ENCODE peak calls at places on chromosomes 5 and 9, in seven cellular contexts. One of them, this sample, is unnamed. For H3K4me1, the result is how much of the 10 kb centered on the place peaks cover.

GRCh38 chr5:122924719-122925395 is 79.4 kb downstream of the SNX24 start:
- ATAC-seq in HCT116: no peak
- ATAC-seq in Panc1: no peak
- ATAC-seq in gastrocnemius medialis: no peak
- ATAC-seq in heart right ventricle: no peak
- ATAC-seq in IMR-90: no peak
- ATAC-seq in pancreas: no peak
- ATAC-seq in this sample: no peak

GRCh38 chr5:78519198-78519941 is 129.2 kb downstream of the LHFPL2 start:
- ATAC-seq in HCT116: peak
- ATAC-seq in Panc1: peak
- ATAC-seq in gastrocnemius medialis: no peak
- ATAC-seq in heart right ventricle: no peak
- ATAC-seq in IMR-90: peak
- ATAC-seq in pancreas: peak
- ATAC-seq in this sample: no peak

GRCh38 chr9:110977259-110977709 is 61.0 kb downstream of the LPAR1 start:
- ATAC-seq in HCT116: peak
- ATAC-seq in Panc1: no peak
- ATAC-seq in gastrocnemius medialis: peak
- ATAC-seq in heart right ventricle: no peak
- ATAC-seq in IMR-90: peak
- ATAC-seq in pancreas: peak
- ATAC-seq in this sample: peak

GRCh38 chr9:107638922-107639321 is 149.4 kb upstream of the KLF4 start:
- ATAC-seq in HCT116: no peak
- ATAC-seq in Panc1: no peak
- ATAC-seq in gastrocnemius medialis: peak
- ATAC-seq in heart right ventricle: peak
- ATAC-seq in IMR-90: no peak
- ATAC-seq in pancreas: peak
- ATAC-seq in this sample: peak

GRCh38 chr5:12911156-12911555 is 1006.9 kb upstream of the CTNND2 start:
- ATAC-seq in HCT116: no peak
- ATAC-seq in Panc1: no peak
- ATAC-seq in gastrocnemius medialis: no peak
- ATAC-seq in heart right ventricle: no peak
- ATAC-seq in IMR-90: no peak
- ATAC-seq in pancreas: no peak
- ATAC-seq in this sample: no peak

GRCh38 chr5:10009802-10010201 is 239.9 kb downstream of the ATPSCKMT start:
- ATAC-seq in HCT116: no peak
- ATAC-seq in Panc1: no peak
- ATAC-seq in gastrocnemius medialis: no peak
- ATAC-seq in heart right ventricle: no peak
- ATAC-seq in IMR-90: no peak
- ATAC-seq in pancreas: no peak
- ATAC-seq in this sample: no peak

GRCh38 chr9:69178583-69179011 is 4.5 kb downstream of the TJP2 start:
- ATAC-seq in HCT116: peak
- ATAC-seq in Panc1: peak
- ATAC-seq in gastrocnemius medialis: no peak
- ATAC-seq in heart right ventricle: no peak
- ATAC-seq in IMR-90: no peak
- ATAC-seq in pancreas: peak
- ATAC-seq in this sample: no peak

GRCh38 chr5:139458580-139459407 is 3.7 kb downstream of the ECSCR start:
- ATAC-seq in HCT116: no peak
- ATAC-seq in Panc1: peak
- ATAC-seq in gastrocnemius medialis: no peak
- ATAC-seq in heart right ventricle: peak
- ATAC-seq in IMR-90: peak
- ATAC-seq in pancreas: peak
- ATAC-seq in this sample: no peak

GRCh38 chr5:57383093-57383861 is 99.3 kb downstream of the ACTBL2 start:
- ATAC-seq in HCT116: peak
- ATAC-seq in Panc1: peak
- ATAC-seq in gastrocnemius medialis: no peak
- ATAC-seq in heart right ventricle: peak
- ATAC-seq in IMR-90: peak
- ATAC-seq in pancreas: peak
- ATAC-seq in this sample: peak

GRCh38 chr5:98787131-98787719 is 13.8 kb downstream of the RGMB start:
- ATAC-seq in HCT116: no peak
- ATAC-seq in Panc1: peak
- ATAC-seq in gastrocnemius medialis: peak
- ATAC-seq in heart right ventricle: peak
- ATAC-seq in IMR-90: no peak
- ATAC-seq in pancreas: peak
- ATAC-seq in this sample: no peak

GRCh38 chr5:55897905-55898304 is 46.7 kb downstream of the IL31RA start:
- ATAC-seq in HCT116: no peak
- ATAC-seq in Panc1: no peak
- ATAC-seq in gastrocnemius medialis: peak
- ATAC-seq in heart right ventricle: peak
- ATAC-seq in IMR-90: peak
- ATAC-seq in pancreas: peak
- ATAC-seq in this sample: peak

GRCh38 chr5:132775439-132776076 is 1.5 kb downstream of the SEPTIN8 start:
- ATAC-seq in HCT116: no peak
- ATAC-seq in Panc1: no peak
- ATAC-seq in gastrocnemius medialis: no peak
- ATAC-seq in heart right ventricle: no peak
- ATAC-seq in IMR-90: no peak
- ATAC-seq in pancreas: peak
- ATAC-seq in this sample: no peak

GRCh38 chr5:50667653-50668403 is 1.4 kb downstream of the PARP8 start:
- ATAC-seq in HCT116: peak
- ATAC-seq in Panc1: peak
- ATAC-seq in gastrocnemius medialis: no peak
- ATAC-seq in heart right ventricle: peak
- ATAC-seq in IMR-90: peak
- ATAC-seq in pancreas: peak
- ATAC-seq in this sample: peak

GRCh38 chr5:38968665-38969064 is 105.5 kb downstream of the RICTOR start:
- ATAC-seq in HCT116: no peak
- ATAC-seq in Panc1: no peak
- ATAC-seq in gastrocnemius medialis: no peak
- ATAC-seq in heart right ventricle: no peak
- ATAC-seq in IMR-90: no peak
- ATAC-seq in pancreas: no peak
- ATAC-seq in this sample: no peak

GRCh38 chr5:45623855-45624254 is 72.3 kb downstream of the HCN1 start:
- ATAC-seq in HCT116: no peak
- ATAC-seq in Panc1: no peak
- ATAC-seq in gastrocnemius medialis: no peak
- ATAC-seq in heart right ventricle: no peak
- ATAC-seq in IMR-90: no peak
- ATAC-seq in pancreas: peak
- ATAC-seq in this sample: no peak

GRCh38 chr9:21414220-21414940 is 5.5 kb downstream of the IFNA8 start:
- ATAC-seq in HCT116: no peak
- ATAC-seq in Panc1: no peak
- ATAC-seq in gastrocnemius medialis: no peak
- ATAC-seq in heart right ventricle: no peak
- ATAC-seq in IMR-90: no peak
- ATAC-seq in pancreas: no peak
- ATAC-seq in this sample: no peak

GRCh38 chr5:177620560-177620959 is 20.6 kb downstream of the B4GALT7 start:
- ATAC-seq in HCT116: no peak
- ATAC-seq in Panc1: no peak
- ATAC-seq in gastrocnemius medialis: no peak
- ATAC-seq in heart right ventricle: peak
- ATAC-seq in IMR-90: no peak
- ATAC-seq in pancreas: no peak
- ATAC-seq in this sample: no peak

GRCh38 chr5:155738616-155739015 is 588.3 kb upstream of the SGCD start:
- ATAC-seq in HCT116: no peak
- ATAC-seq in Panc1: no peak
- ATAC-seq in gastrocnemius medialis: no peak
- ATAC-seq in heart right ventricle: no peak
- ATAC-seq in IMR-90: no peak
- ATAC-seq in pancreas: no peak
- ATAC-seq in this sample: no peak

GRCh38 chr9:4734150-4734549 is 6.9 kb downstream of the AK3 start:
- ATAC-seq in HCT116: peak
- ATAC-seq in Panc1: no peak
- ATAC-seq in gastrocnemius medialis: no peak
- ATAC-seq in heart right ventricle: no peak
- ATAC-seq in IMR-90: no peak
- ATAC-seq in pancreas: no peak
- ATAC-seq in this sample: no peak

GRCh38 chr5:173925449-173926071 is 37.4 kb downstream of the CPEB4 start:
- ATAC-seq in HCT116: peak
- ATAC-seq in Panc1: no peak
- ATAC-seq in gastrocnemius medialis: no peak
- ATAC-seq in heart right ventricle: no peak
- ATAC-seq in IMR-90: peak
- ATAC-seq in pancreas: peak
- ATAC-seq in this sample: no peak
- H3K4me1 ChIP-seq in HCT116: under half
- H3K4me1 ChIP-seq in Panc1: under half
- H3K4me1 ChIP-seq in gastrocnemius medialis: half or more
- H3K4me1 ChIP-seq in heart right ventricle: half or more
- H3K4me1 ChIP-seq in IMR-90: under half
- H3K4me1 ChIP-seq in pancreas: under half
- H3K4me1 ChIP-seq in this sample: half or more

GRCh38 chr9:6781476-6781875 is 23.7 kb downstream of the KDM4C start:
- ATAC-seq in HCT116: no peak
- ATAC-seq in Panc1: no peak
- ATAC-seq in gastrocnemius medialis: no peak
- ATAC-seq in heart right ventricle: no peak
- ATAC-seq in IMR-90: no peak
- ATAC-seq in pancreas: no peak
- ATAC-seq in this sample: no peak
- H3K4me1 ChIP-seq in HCT116: under half
- H3K4me1 ChIP-seq in Panc1: under half
- H3K4me1 ChIP-seq in gastrocnemius medialis: under half
- H3K4me1 ChIP-seq in heart right ventricle: under half
- H3K4me1 ChIP-seq in IMR-90: under half
- H3K4me1 ChIP-seq in pancreas: under half
- H3K4me1 ChIP-seq in this sample: half or more

GRCh38 chr5:1639757-1640156 is 116.0 kb upstream of the LPCAT1 start:
- ATAC-seq in HCT116: no peak
- ATAC-seq in Panc1: no peak
- ATAC-seq in gastrocnemius medialis: no peak
- ATAC-seq in heart right ventricle: no peak
- ATAC-seq in IMR-90: no peak
- ATAC-seq in pancreas: no peak
- ATAC-seq in this sample: no peak

GRCh38 chr5:1640276-1640898 is 116.6 kb upstream of the LPCAT1 start:
- ATAC-seq in HCT116: no peak
- ATAC-seq in Panc1: no peak
- ATAC-seq in gastrocnemius medialis: no peak
- ATAC-seq in heart right ventricle: no peak
- ATAC-seq in IMR-90: no peak
- ATAC-seq in pancreas: no peak
- ATAC-seq in this sample: no peak

GRCh38 chr5:1637639-1638481 is 114.1 kb upstream of the LPCAT1 start:
- ATAC-seq in HCT116: no peak
- ATAC-seq in Panc1: no peak
- ATAC-seq in gastrocnemius medialis: no peak
- ATAC-seq in heart right ventricle: no peak
- ATAC-seq in IMR-90: no peak
- ATAC-seq in pancreas: no peak
- ATAC-seq in this sample: no peak

GRCh38 chr5:1636981-1637638 is 113.3 kb upstream of the LPCAT1 start:
- ATAC-seq in HCT116: no peak
- ATAC-seq in Panc1: no peak
- ATAC-seq in gastrocnemius medialis: no peak
- ATAC-seq in heart right ventricle: no peak
- ATAC-seq in IMR-90: no peak
- ATAC-seq in pancreas: no peak
- ATAC-seq in this sample: no peak

DNA sequence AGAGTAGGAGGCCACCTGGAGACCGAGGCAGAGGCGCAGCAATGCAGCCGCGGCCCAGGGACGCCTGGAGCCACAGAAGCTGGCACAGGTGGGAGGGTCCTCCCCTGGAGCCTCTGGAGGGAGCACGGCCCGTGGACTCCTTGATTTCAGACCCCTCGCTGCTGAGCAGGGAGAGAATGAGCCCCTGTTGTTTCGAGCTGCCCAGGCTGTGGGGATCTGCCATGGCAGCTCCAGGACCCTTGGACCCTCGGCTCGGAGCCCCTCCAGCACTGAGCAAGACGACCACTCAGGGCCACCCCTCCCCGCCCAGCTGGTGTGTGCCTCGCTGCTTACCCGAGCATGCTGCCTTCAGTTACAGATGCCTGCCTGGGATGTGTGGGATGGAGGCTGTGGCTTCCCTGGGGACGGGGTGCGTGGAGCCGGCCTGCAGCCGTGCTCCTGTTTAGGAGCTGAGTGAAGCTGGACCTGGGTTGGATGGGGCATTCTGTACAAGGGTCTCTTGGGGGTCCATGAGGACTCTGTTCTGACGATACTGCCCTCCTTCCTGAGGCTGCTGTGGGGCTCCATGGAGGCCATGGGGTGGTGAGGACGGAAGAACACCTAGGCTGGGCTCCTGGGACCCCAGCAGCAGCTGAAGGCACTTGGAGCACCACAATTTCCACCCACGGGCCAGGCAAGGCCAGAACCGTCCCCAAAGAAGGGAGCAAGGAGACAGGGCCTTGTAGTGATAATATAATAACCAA is 115.1 kb upstream of the LPCAT1 start:
- ATAC-seq in HCT116: no peak
- ATAC-seq in Panc1: no peak
- ATAC-seq in gastrocnemius medialis: no peak
- ATAC-seq in heart right ventricle: no peak
- ATAC-seq in IMR-90: no peak
- ATAC-seq in pancreas: no peak
- ATAC-seq in this sample: no peak
- H3K4me1 ChIP-seq in HCT116: under half
- H3K4me1 ChIP-seq in Panc1: under half
- H3K4me1 ChIP-seq in gastrocnemius medialis: under half
- H3K4me1 ChIP-seq in heart right ventricle: under half
- H3K4me1 ChIP-seq in IMR-90: under half
- H3K4me1 ChIP-seq in pancreas: under half
- H3K4me1 ChIP-seq in this sample: under half

GRCh38 chr9:133119039-133119438 is 2.0 kb downstream of the RALGDS start:
- ATAC-seq in HCT116: no peak
- ATAC-seq in Panc1: no peak
- ATAC-seq in gastrocnemius medialis: no peak
- ATAC-seq in heart right ventricle: peak
- ATAC-seq in IMR-90: no peak
- ATAC-seq in pancreas: no peak
- ATAC-seq in this sample: no peak

GRCh38 chr9:133121200-133122166 is at the start of gene RALGDS:
- ATAC-seq in HCT116: peak
- ATAC-seq in Panc1: peak
- ATAC-seq in gastrocnemius medialis: peak
- ATAC-seq in heart right ventricle: peak
- ATAC-seq in IMR-90: peak
- ATAC-seq in pancreas: peak
- ATAC-seq in this sample: peak

GRCh38 chr9:133119461-133120342 is 1.3 kb downstream of the RALGDS start:
- ATAC-seq in HCT116: no peak
- ATAC-seq in Panc1: no peak
- ATAC-seq in gastrocnemius medialis: no peak
- ATAC-seq in heart right ventricle: no peak
- ATAC-seq in IMR-90: no peak
- ATAC-seq in pancreas: peak
- ATAC-seq in this sample: no peak

GRCh38 chr9:133122167-133122550 is 1.1 kb upstream of the RALGDS start:
- ATAC-seq in HCT116: no peak
- ATAC-seq in Panc1: no peak
- ATAC-seq in gastrocnemius medialis: no peak
- ATAC-seq in heart right ventricle: no peak
- ATAC-seq in IMR-90: no peak
- ATAC-seq in pancreas: no peak
- ATAC-seq in this sample: no peak

GRCh38 chr9:133120343-133121199 is 469 bp downstream of the RALGDS start:
- ATAC-seq in HCT116: peak
- ATAC-seq in Panc1: peak
- ATAC-seq in gastrocnemius medialis: peak
- ATAC-seq in heart right ventricle: no peak
- ATAC-seq in IMR-90: no peak
- ATAC-seq in pancreas: peak
- ATAC-seq in this sample: peak
- H3K4me1 ChIP-seq in HCT116: under half
- H3K4me1 ChIP-seq in Panc1: under half
- H3K4me1 ChIP-seq in gastrocnemius medialis: half or more
- H3K4me1 ChIP-seq in heart right ventricle: half or more
- H3K4me1 ChIP-seq in IMR-90: under half
- H3K4me1 ChIP-seq in pancreas: under half
- H3K4me1 ChIP-seq in this sample: under half

This sample was measured in gastroesophageal sphincter.